ENCODE peak calls at places on chromosomes 6 and 20, in six cellular contexts. R, S, H, K, M and B are unnamed samples.

GRCh38 chr6:119495230-119495683 is 145.7 kb upstream of the MAN1A1 start:
- DNase-seq in R (no peak), S (no peak), H (no peak), K (peak; percentile 42), M (peak; percentile 83), B (peak; percentile 93)

GRCh38 chr20:43915209-43916072 is 789 bp downstream of the TOX2 start:
- DNase-seq in R (peak; percentile 71), S (peak; percentile 41), H (peak; percentile 64), K (no peak), M (no peak), B (no peak)

GRCh38 chr6:51250317-51250716 is 431.6 kb downstream of the TFAP2B start:
- DNase-seq in R (no peak), S (no peak), H (no peak), K (no peak), M (no peak), B (no peak)

GRCh38 chr6:54085526-54085925 is 25.7 kb upstream of the MLIP start:
- DNase-seq in R (no peak), S (peak; percentile 56), H (peak; percentile 72), K (no peak), M (no peak), B (no peak)

GRCh38 chr6:131744432-131744831 is 33.6 kb upstream of the CTAGE9 start:
- DNase-seq in R (no peak), S (no peak), H (no peak), K (no peak), M (no peak), B (no peak)

GRCh38 chr6:14506656-14507242 is 389.2 kb downstream of the CD83 start:
- DNase-seq in R (no peak), S (no peak), H (no peak), K (no peak), M (no peak), B (peak; percentile 53)

GRCh38 chr6:67285770-67286495 is 1349.1 kb upstream of the ADGRB3 start:
- DNase-seq in R (no peak), S (no peak), H (peak; percentile 5), K (no peak), M (no peak), B (no peak)

GRCh38 chr20:31605902-31606677 is 1.0 kb downstream of the ID1 start:
- DNase-seq in R (no peak), S (no peak), H (peak; percentile 61), K (peak; percentile 53), M (peak; percentile 43), B (peak; percentile 82)

GRCh38 chr6:78300885-78301284 is 566.5 kb upstream of the IRAK1BP1 start:
- DNase-seq in R (no peak), S (no peak), H (peak; percentile 7), K (no peak), M (no peak), B (no peak)

GRCh38 chr20:50491926-50492634 is 18.1 kb upstream of the PTPN1 start:
- DNase-seq in R (no peak), S (no peak), H (no peak), K (no peak), M (no peak), B (peak; percentile 45)

GRCh38 chr6:37477656-37478435 is 21.8 kb downstream of the CCDC167 start:
- DNase-seq in R (no peak), S (no peak), H (no peak), K (no peak), M (no peak), B (no peak)

GRCh38 chr6:80520195-80520594 is 413.7 kb downstream of the BCKDHB start:
- DNase-seq in R (peak; percentile 3), S (peak; percentile 45), H (peak; percentile 66), K (no peak), M (no peak), B (no peak)

GRCh38 chr20:59184880-59185447 is 21.3 kb downstream of the ZNF831 start:
- DNase-seq in R (no peak), S (no peak), H (no peak), K (no peak), M (no peak), B (no peak)

GRCh38 chr6:37781788-37782187 is 37.7 kb upstream of the ZFAND3 start:
- DNase-seq in R (no peak), S (no peak), H (no peak), K (no peak), M (no peak), B (no peak)

GRCh38 chr6:11374036-11375010 is 141.9 kb upstream of the NEDD9 start:
- DNase-seq in R (peak; percentile 80), S (no peak), H (no peak), K (no peak), M (no peak), B (no peak)

GRCh38 chr20:62163986-62164762 is 18.7 kb upstream of the MTG2 start:
- DNase-seq in R (no peak), S (no peak), H (no peak), K (no peak), M (no peak), B (no peak)

GRCh38 chr6:6890400-6890858 is 217.3 kb upstream of the RREB1 start:
- DNase-seq in R (no peak), S (peak; percentile 51), H (no peak), K (peak; percentile 74), M (peak; percentile 34), B (no peak)

GRCh38 chr20:64171211-64171610 is 7.0 kb downstream of the MYT1 start:
- DNase-seq in R (no peak), S (no peak), H (no peak), K (peak; percentile 9), M (no peak), B (no peak)

GRCh38 chr20:58661298-58662141 is 10.4 kb downstream of the STX16 start:
- DNase-seq in R (no peak), S (no peak), H (no peak), K (no peak), M (no peak), B (no peak)

GRCh38 chr20:62143976-62144825 is 632 bp downstream of the SS18L1 start:
- DNase-seq in R (peak; percentile 69), S (peak; percentile 80), H (peak; percentile 89), K (peak; percentile 79), M (peak; percentile 70), B (peak; percentile 37)

GRCh38 chr20:37702643-37703337 is 9.0 kb downstream of the CTNNBL1 start:
- DNase-seq in R (no peak), S (no peak), H (no peak), K (no peak), M (no peak), B (no peak)

GRCh38 chr20:31569163-31570020 is 35.7 kb upstream of the ID1 start:
- DNase-seq in R (no peak), S (peak; percentile 33), H (peak; percentile 80), K (peak; percentile 62), M (peak; percentile 78), B (peak; percentile 78)